ENCODE peak calls at places on chromosomes 13 and 19, in seven cellular contexts. J is bronchial epithelial cell, T is GM03348, A is neuronal stem cell, W is NCI-H187 treated with DMSO at 0.1 percent for 48 hours, H is brain microvascular endothelial cell, U is small intestine. K is an unnamed sample.

GRCh38 chr13:90281709-90282108 is 1065.8 kb upstream of the MIR17HG start:
- DNase-seq in J (no peak), T (no peak), A (no peak), W (no peak), H (no peak), U (no peak), K (no peak)

GRCh38 chr13:46232281-46232680 is 20.6 kb downstream of the LRRC63 start:
- DNase-seq in J (no peak), T (peak; percentile 45), A (no peak), W (no peak), H (no peak), U (no peak), K (no peak)

GRCh38 chr13:79782541-79783216 is 301.7 kb downstream of the NDFIP2 start:
- DNase-seq in J (peak; percentile 69), T (no peak), A (peak; percentile 85), W (no peak), H (peak; percentile 86), U (no peak), K (no peak)

GRCh38 chr13:94710881-94711560 is 1.3 kb downstream of the SOX21 start:
- DNase-seq in J (no peak), T (peak; percentile 38), A (no peak), W (no peak), H (no peak), U (no peak), K (no peak)

GRCh38 chr13:66210677-66211076 is 1019.5 kb downstream of the PCDH9 start:
- DNase-seq in J (peak; percentile 20), T (peak; percentile 70), A (no peak), W (no peak), H (peak; percentile 87), U (no peak), K (no peak)

GRCh38 chr13:111920932-111921705 is 145.8 kb upstream of the SOX1 start:
- DNase-seq in J (no peak), T (no peak), A (no peak), W (no peak), H (no peak), U (no peak), K (no peak)

GRCh38 chr19:44689290-44690130 is 9.4 kb upstream of the CEACAM16 start:
- DNase-seq in J (peak; percentile 50), T (peak; percentile 78), A (peak; percentile 75), W (no peak), H (peak; percentile 60), U (peak; percentile 65), K (peak; percentile 61)

GRCh38 chr19:8526345-8527062 is 12.5 kb upstream of the ZNF414 start:
- DNase-seq in J (peak; percentile 72), T (peak; percentile 96), A (peak; percentile 92), W (no peak), H (peak; percentile 92), U (peak; percentile 87), K (no peak)

GRCh38 chr19:17404015-17404414 is 1.4 kb downstream of the BST2 start:
- DNase-seq in J (no peak), T (no peak), A (no peak), W (no peak), H (no peak), U (no peak), K (no peak)

GRCh38 chr19:36918090-36918489 is 2.0 kb downstream of the ZNF568 start:
- DNase-seq in J (no peak), T (no peak), A (no peak), W (no peak), H (no peak), U (no peak), K (no peak)

GRCh38 chr13:88031980-88032562 is 360.9 kb downstream of the SLITRK5 start:
- DNase-seq in J (peak; percentile 80), T (no peak), A (no peak), W (no peak), H (no peak), U (no peak), K (no peak)

GRCh38 chr19:10516671-10517286 is 468 bp downstream of the S1PR5 start:
- DNase-seq in J (peak; percentile 58), T (peak; percentile 25), A (no peak), W (no peak), H (peak; percentile 3), U (no peak), K (no peak)

GRCh38 chr13:30224732-30225131 is 82.6 kb downstream of the KATNAL1 start:
- DNase-seq in J (peak; percentile 81), T (no peak), A (no peak), W (no peak), H (peak; percentile 42), U (no peak), K (no peak)

GRCh38 chr13:53127378-53127777 is 98.8 kb downstream of the OLFM4 start:
- DNase-seq in J (no peak), T (no peak), A (no peak), W (no peak), H (no peak), U (no peak), K (no peak)

GRCh38 chr19:30722236-30722635 is 350.1 kb downstream of the ZNF536 start:
- DNase-seq in J (no peak), T (no peak), A (no peak), W (no peak), H (no peak), U (no peak), K (no peak)

GRCh38 chr13:104111031-104111430 is 1044.8 kb upstream of the SLC10A2 start:
- DNase-seq in J (no peak), T (no peak), A (no peak), W (no peak), H (no peak), U (no peak), K (no peak)

GRCh38 chr19:29273000-29273691 is 60.2 kb upstream of the UQCRFS1 start:
- DNase-seq in J (no peak), T (no peak), A (no peak), W (no peak), H (no peak), U (no peak), K (no peak)

GRCh38 chr13:59479629-59480028 is 684.1 kb downstream of the DIAPH3 start:
- DNase-seq in J (no peak), T (no peak), A (no peak), W (no peak), H (no peak), U (no peak), K (no peak)

GRCh38 chr19:40936755-40937154 is 54.3 kb upstream of the CYP2B6 start:
- DNase-seq in J (no peak), T (no peak), A (no peak), W (no peak), H (no peak), U (no peak), K (no peak)

GRCh38 chr13:51243227-51243626 is 21.0 kb downstream of the FAM124A start:
- DNase-seq in J (no peak), T (no peak), A (no peak), W (no peak), H (no peak), U (no peak), K (no peak)

GRCh38 chr19:57008432-57008831 is 111.4 kb upstream of the USP29 start:
- DNase-seq in J (no peak), T (no peak), A (no peak), W (no peak), H (no peak), U (no peak), K (no peak)

K was measured in stimulated activated CD8-positive, alpha-beta memory T cell treated with anti-CD3 and anti-CD28 coated beads, Interleukin-4, amount 100 ng/mL, for 4 hours.